ENCODE peak calls at places on chromosomes 12 and 14, in eight cellular contexts. R is uterus, T is cardiac muscle cell, Z is ascending aorta, C is heart left ventricle, O is stomach, Y is BE2C, D is tibial artery. Q is an unnamed sample. For H3K4me1, the result is how much of the 10 kb centered on the place peaks cover.

GRCh38 chr14:95197498-95198010 is 40.2 kb upstream of the DICER1 start:
- DNase-seq in T (no peak), R (no peak), D (no peak), C (no peak), Z (no peak), Y (no peak), O (peak), Q (no peak)

GRCh38 chr14:64115401-64115800 is 178.8 kb downstream of the ESR2 start:
- DNase-seq in Z (no peak), R (no peak), C (no peak), O (no peak), T (no peak), Y (no peak), D (no peak), Q (no peak)

GRCh38 chr12:44155349-44155748 is 319.5 kb downstream of the TMEM117 start:
- DNase-seq in O (no peak), Z (no peak), C (no peak), Y (no peak), D (no peak), T (no peak), R (no peak), Q (no peak)

GRCh38 chr14:89277229-89277628 is 139.8 kb downstream of the FOXN3 start:
- DNase-seq in O (no peak), D (no peak), T (no peak), C (no peak), Z (no peak), R (no peak), Y (no peak), Q (no peak)

GRCh38 chr14:104597576-104597975 is 7.0 kb downstream of the TMEM179 start:
- DNase-seq in T (no peak), R (no peak), Y (no peak), D (no peak), O (no peak), Z (no peak), C (no peak), Q (no peak)

GRCh38 chr12:18753481-18754117 is 15.7 kb downstream of the CAPZA3 start:
- DNase-seq in O (no peak), R (no peak), Z (no peak), C (peak), D (no peak), T (peak), Y (no peak), Q (no peak)

GRCh38 chr12:138898-139534 is 72.4 kb downstream of the IQSEC3 start:
- DNase-seq in O (no peak), C (peak), Y (no peak), D (no peak), T (no peak), Z (no peak), R (peak), Q (no peak)

GRCh38 chr14:88933203-88933602 is 108.8 kb downstream of the TTC8 start:
- DNase-seq in Y (no peak), T (no peak), Z (no peak), D (no peak), O (no peak), R (no peak), C (no peak), Q (no peak)

GRCh38 chr12:121461048-121461447 is 61.1 kb downstream of the RNF34 start:
- DNase-seq in C (no peak), D (no peak), R (no peak), T (no peak), O (no peak), Y (no peak), Z (no peak), Q (no peak)

GRCh38 chr14:85531141-85531593 is 1.2 kb downstream of the FLRT2 start:
- DNase-seq in T (peak), O (peak), Z (no peak), D (no peak), Y (no peak), R (peak), C (peak), Q (no peak)

GRCh38 chr14:32038876-32039275 is 38.2 kb upstream of the ARHGAP5 start:
- DNase-seq in C (no peak), D (no peak), Y (peak), R (no peak), Z (no peak), T (no peak), O (no peak), Q (no peak)

GRCh38 chr12:6767301-6767591 is 1.1 kb downstream of the PTMS start:
- DNase-seq in C (no peak), D (no peak), Z (no peak), O (no peak), R (no peak), T (peak), Y (no peak), Q (no peak)

GRCh38 chr12:118259079-118259478 is 113.6 kb downstream of the TAOK3 start:
- DNase-seq in C (no peak), T (no peak), R (no peak), Y (peak), Z (no peak), D (no peak), O (no peak), Q (no peak)

GRCh38 chr12:128976120-128976519 is 122.8 kb downstream of the GLT1D1 start:
- DNase-seq in C (no peak), Y (no peak), O (no peak), D (no peak), R (no peak), Z (no peak), T (peak), Q (peak)

GRCh38 chr14:80621701-80622100 is 319.8 kb downstream of the CEP128 start:
- DNase-seq in O (no peak), Z (no peak), Y (no peak), R (no peak), C (no peak), D (no peak), T (no peak), Q (no peak)

GRCh38 chr12:121209629-121210572 is at the start of gene P2RX4:
- DNase-seq in R (peak), Z (peak), T (peak), O (peak), D (peak), C (peak), Y (peak), Q (peak)

GRCh38 chr14:37931998-37932397 is 275.7 kb upstream of the SSTR1 start:
- DNase-seq in Z (no peak), Y (peak), O (no peak), D (no peak), C (no peak), T (no peak), R (no peak), Q (no peak)

GRCh38 chr14:40859065-40859464 is 747.6 kb upstream of the LRFN5 start:
- DNase-seq in D (no peak), T (no peak), R (no peak), Z (no peak), Y (no peak), C (no peak), O (no peak), Q (no peak)

GRCh38 chr12:93137656-93138612 is 208.8 kb upstream of the EEA1 start:
- DNase-seq in T (no peak), O (no peak), Z (no peak), D (peak), C (no peak), Y (peak), R (no peak), Q (no peak)

GRCh38 chr12:131163189-131163738 is 209.6 kb downstream of the ADGRD1 start:
- DNase-seq in Z (no peak), R (no peak), Y (no peak), T (no peak), D (no peak), C (no peak), O (no peak), Q (no peak)

GRCh38 chr12:53623986-53624385 is 2.2 kb downstream of the ATF7 start:
- DNase-seq in Y (no peak), R (no peak), Z (no peak), D (peak), O (no peak), C (no peak), T (peak), Q (no peak)

GRCh38 chr12:41683023-41683422 is 461.7 kb downstream of the GXYLT1 start:
- DNase-seq in C (no peak), O (no peak), R (no peak), Z (no peak), D (no peak), T (no peak), Y (no peak), Q (no peak)

GRCh38 chr14:24430143-24430681 is 458 bp downstream of the KHNYN start:
- DNase-seq in Y (peak), R (peak), T (peak), O (peak), C (peak), Z (no peak), D (peak), Q (peak)

GRCh38 chr14:104794641-104795467 is 694 bp downstream of the AKT1 start:
- DNase-seq in T (peak), Z (no peak), R (no peak), O (peak), Y (no peak), C (peak), D (no peak), Q (no peak)

GRCh38 chr12:30797689-30798088 is 42.9 kb upstream of the CAPRIN2 start:
- DNase-seq in R (no peak), O (no peak), Y (no peak), D (no peak), Z (no peak), C (no peak), T (no peak), Q (no peak)
- TF ChIP-seq CTCF in R (no peak), O (no peak), Y (no peak), D (no peak), Z (no peak), C (no peak), T (peak), Q (no peak)

DNA sequence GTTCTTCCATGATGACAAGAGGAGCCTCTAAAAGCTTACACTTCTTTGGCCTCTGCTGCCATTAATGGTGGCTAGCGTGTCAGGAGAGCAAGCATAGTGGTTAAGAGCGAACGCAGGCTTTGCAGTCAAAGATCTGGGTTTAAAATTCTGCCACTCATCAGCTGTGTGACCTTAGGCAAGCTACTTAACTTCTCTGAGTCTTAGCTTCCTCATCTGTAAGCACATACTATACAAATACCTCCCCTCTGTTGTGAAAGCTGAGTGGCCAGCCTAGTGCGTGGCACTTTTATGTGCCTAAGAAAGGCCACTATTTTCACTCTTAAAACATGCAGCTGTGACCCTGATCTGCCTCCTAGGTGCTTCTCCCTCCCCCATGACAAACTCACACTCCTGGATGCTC is 11.6 kb downstream of the APPL2 start:
- DNase-seq in T (no peak), O (no peak), C (no peak), Z (no peak), R (no peak), Y (no peak), D (no peak), Q (no peak)
- H3K4me1 ChIP-seq in T (under half), O (half or more), C (half or more), Z (under half), R (under half), Y (under half), D (half or more), Q (under half)

DNA sequence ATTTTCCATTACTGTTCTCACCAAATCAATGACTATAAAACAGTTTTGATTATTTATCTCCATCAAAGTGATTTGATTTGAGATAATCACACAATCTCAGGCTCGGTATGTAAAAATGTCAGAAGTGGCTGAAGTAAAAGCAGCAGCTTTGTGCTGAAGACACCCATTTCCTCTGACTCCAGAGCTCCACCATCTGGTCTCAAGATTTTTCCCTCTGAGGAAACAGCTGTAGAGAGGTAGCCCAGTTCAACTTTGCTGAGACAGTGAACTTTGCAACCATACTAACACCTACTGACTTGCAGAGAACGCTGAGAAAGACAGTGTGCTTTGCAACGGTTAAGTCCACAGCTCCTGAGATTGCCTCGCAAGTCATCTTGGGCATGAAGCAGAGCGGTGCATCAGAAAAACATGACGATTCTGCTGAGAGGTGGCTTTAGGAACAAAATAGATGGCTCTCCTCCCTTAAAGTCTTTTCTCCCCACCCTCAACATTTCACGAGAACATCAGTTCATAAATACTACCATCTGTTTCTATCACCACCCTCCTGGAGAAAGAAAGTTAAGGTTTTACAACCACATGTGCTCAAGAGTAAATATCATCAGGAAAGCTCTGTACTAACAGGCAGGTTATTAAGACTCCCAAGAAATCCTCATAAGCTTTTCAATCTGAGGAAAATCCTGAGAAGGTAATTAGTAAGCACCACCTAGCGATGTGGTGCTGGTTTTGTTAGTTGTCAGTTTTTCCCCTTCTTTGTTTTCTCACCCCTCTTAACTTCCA is 34.8 kb downstream of the HIGD1C start:
- DNase-seq in Z (no peak), D (peak), Y (peak), T (peak), R (peak), C (peak), O (peak), Q (no peak)
- TF ChIP-seq CTCF in Z (peak), D (peak), Y (peak), T (peak), R (peak), C (peak), O (peak), Q (peak)

GRCh38 chr12:89162704-89163261 is 189.5 kb downstream of the DUSP6 start:
- DNase-seq in Y (no peak), C (peak), O (peak), R (peak), T (no peak), Z (peak), D (peak), Q (peak)
- H3K4me1 ChIP-seq in Y (under half), C (under half), O (half or more), R (under half), T (under half), Z (under half), D (under half), Q (under half)

GRCh38 chr14:58150243-58150805 is 1.7 kb downstream of the ARMH4 start:
- DNase-seq in R (no peak), Y (no peak), C (no peak), O (no peak), T (no peak), D (no peak), Z (no peak), Q (no peak)
- TF ChIP-seq CTCF in R (no peak), Y (no peak), C (no peak), O (no peak), T (no peak), D (no peak), Z (no peak), Q (no peak)

GRCh38 chr14:98167702-98168101 is 1104.3 kb downstream of the BCL11B start:
- DNase-seq in C (no peak), D (no peak), Y (no peak), R (no peak), O (no peak), T (no peak), Z (no peak), Q (no peak)

GRCh38 chr14:98170580-98170979 is 1101.4 kb downstream of the BCL11B start:
- DNase-seq in O (no peak), C (no peak), Z (no peak), D (no peak), R (no peak), Y (no peak), T (no peak), Q (no peak)

GRCh38 chr14:98169170-98169587 is 1102.8 kb downstream of the BCL11B start:
- DNase-seq in Z (no peak), T (no peak), O (no peak), C (no peak), D (no peak), Y (no peak), R (no peak), Q (no peak)

GRCh38 chr14:98168196-98168985 is 1103.6 kb downstream of the BCL11B start:
- DNase-seq in O (no peak), D (no peak), C (no peak), Z (no peak), Y (no peak), T (no peak), R (no peak), Q (no peak)

DNA sequence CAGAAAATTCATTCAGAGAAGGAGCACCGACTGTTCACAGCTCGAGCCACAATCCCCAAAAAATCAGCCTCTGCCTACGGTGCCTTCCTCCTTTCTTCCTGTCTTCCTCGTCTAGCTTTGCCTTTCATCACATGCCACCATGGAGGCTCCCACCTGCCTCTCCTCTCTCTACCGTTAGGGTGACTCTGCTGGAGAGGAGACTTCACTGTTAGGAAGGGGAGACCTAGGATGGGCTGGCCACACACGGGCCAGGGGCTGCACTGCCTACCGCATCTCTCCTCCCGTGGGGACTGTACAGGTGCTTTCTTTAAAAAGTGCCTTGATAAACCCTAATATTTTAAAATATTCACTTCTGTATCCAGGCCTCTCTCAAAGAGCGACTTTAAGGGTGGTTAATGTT is 1104.7 kb downstream of the BCL11B start:
- DNase-seq in C (no peak), D (no peak), O (no peak), T (no peak), Z (no peak), R (no peak), Y (no peak), Q (no peak)
- H3K4me1 ChIP-seq in C (under half), D (under half), O (under half), T (under half), Z (under half), R (under half), Y (under half), Q (under half)

DNA sequence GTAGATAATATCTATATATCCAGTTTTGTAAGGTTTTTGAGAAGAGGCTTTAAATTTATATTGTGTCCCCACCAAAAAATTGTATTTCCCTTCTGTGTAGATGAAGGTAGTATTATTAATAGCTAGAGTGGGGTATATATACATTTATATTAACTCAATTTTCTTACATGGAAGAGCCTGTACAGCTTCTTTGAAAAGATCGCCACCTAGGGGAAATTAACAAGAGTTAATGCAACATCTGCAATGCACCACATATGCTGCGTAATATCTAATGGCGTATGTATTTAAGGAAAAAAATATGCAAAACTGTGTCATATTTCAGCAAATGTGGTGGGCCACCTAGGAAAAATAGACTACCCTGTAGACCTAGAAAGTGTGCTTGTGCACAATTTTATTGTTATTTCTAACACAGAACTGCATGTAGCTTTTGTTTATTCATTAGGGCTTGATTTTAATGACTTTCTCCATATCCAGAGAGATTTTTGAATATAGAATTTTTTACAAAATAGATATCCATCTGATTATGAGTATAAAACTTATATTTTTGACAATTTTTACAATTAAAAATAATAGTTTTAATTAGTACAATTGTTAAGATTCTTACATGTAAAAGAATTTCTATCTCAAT is 14.0 kb downstream of the CCER1 start:
- DNase-seq in O (no peak), C (no peak), D (no peak), Z (no peak), T (peak), R (no peak), Y (no peak), Q (no peak)
- TF ChIP-seq CTCF in O (no peak), C (peak), D (peak), Z (peak), T (peak), R (peak), Y (peak), Q (no peak)

DNA sequence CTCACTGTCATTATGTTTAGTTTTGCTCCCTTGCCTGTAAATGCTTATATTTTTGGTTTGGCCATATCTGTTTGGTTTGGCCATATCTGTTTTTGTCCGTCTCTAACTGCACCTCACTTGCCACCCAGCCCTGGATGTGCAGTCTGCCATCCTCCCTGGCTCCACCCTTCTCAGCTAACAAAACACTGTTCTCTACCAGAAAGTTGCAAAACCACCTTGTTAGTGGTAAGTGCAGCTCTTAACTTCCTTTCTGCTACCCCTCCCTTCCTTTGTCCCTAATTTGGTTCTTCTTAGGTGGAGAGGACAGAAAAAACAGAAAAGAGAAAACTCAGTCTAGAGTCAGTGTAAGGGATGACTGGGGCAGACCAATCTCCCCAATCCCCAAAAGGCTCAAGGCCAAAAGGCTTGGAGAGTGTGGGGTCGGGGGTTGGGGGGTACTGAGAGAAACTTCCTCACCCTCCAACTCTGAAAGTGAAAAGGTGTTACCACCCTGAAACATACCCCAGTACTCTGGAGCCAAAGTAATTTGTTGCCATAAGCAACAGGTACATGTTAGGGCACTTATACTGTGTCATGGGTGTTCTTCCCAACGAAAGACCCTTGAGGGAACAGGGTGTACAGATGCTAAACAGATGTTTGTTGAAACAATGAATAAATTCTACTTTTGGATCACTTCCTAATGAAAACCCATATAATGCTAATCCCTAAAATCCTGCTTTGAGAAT is 5.0 kb downstream of the BIN2 start:
- DNase-seq in D (no peak), Y (no peak), Z (no peak), O (no peak), C (no peak), T (no peak), R (no peak), Q (peak)
- H3K4me1 ChIP-seq in D (under half), Y (under half), Z (under half), O (under half), C (under half), T (under half), R (under half), Q (under half)

GRCh38 chr14:99938896-99939295 is 126.3 kb upstream of the EVL start:
- DNase-seq in C (no peak), R (no peak), Z (no peak), D (no peak), Y (no peak), O (no peak), T (no peak), Q (no peak)

GRCh38 chr14:99937475-99938244 is 127.6 kb upstream of the EVL start:
- DNase-seq in D (no peak), C (no peak), O (no peak), Z (no peak), T (no peak), Y (no peak), R (no peak), Q (no peak)

GRCh38 chr14:99938376-99938775 is 126.8 kb upstream of the EVL start:
- DNase-seq in D (no peak), R (no peak), Z (no peak), C (no peak), O (no peak), Y (no peak), T (no peak), Q (no peak)

GRCh38 chr14:99936738-99937474 is 128.3 kb upstream of the EVL start:
- DNase-seq in Z (no peak), R (no peak), D (no peak), Y (no peak), C (no peak), T (no peak), O (no peak), Q (no peak)

GRCh38 chr14:99936056-99936455 is 129.2 kb upstream of the EVL start:
- DNase-seq in T (no peak), C (no peak), D (no peak), Z (no peak), Y (no peak), O (no peak), R (no peak), Q (no peak)
- TF ChIP-seq CTCF in T (no peak), C (no peak), D (no peak), Z (no peak), Y (no peak), O (no peak), R (no peak), Q (no peak)

Q was measured in lung.